ENCODE peak calls at places on chromosomes 6 and 20, in four cellular contexts. One of them, this sample, is unnamed. For H3K9me3 and H3K36me3, the result is how much of the 10 kb centered on the place peaks cover.

GRCh38 chr20:33539129-33539528 is 49.2 kb downstream of the CBFA2T2 start:
- DNase-seq in prostate gland: peak
- DNase-seq in spleen: no peak
- DNase-seq in suprapubic skin: no peak
- DNase-seq in this sample: no peak

GRCh38 chr20:17634666-17635319 is 47.2 kb downstream of the RRBP1 start:
- DNase-seq in suprapubic skin: no peak
- DNase-seq in prostate gland: no peak
- DNase-seq in spleen: no peak
- DNase-seq in this sample: no peak

GRCh38 chr20:20624914-20625313 is 87.5 kb downstream of the RALGAPA2 start:
- DNase-seq in prostate gland: no peak
- DNase-seq in suprapubic skin: no peak
- DNase-seq in spleen: no peak
- DNase-seq in this sample: no peak

GRCh38 chr6:12832341-12832740 is 115.8 kb downstream of the PHACTR1 start:
- DNase-seq in spleen: no peak
- DNase-seq in prostate gland: no peak
- DNase-seq in suprapubic skin: no peak
- DNase-seq in this sample: no peak

GRCh38 chr6:41177287-41177686 is 14.4 kb upstream of the TREM2 start:
- DNase-seq in spleen: no peak
- DNase-seq in prostate gland: no peak
- DNase-seq in suprapubic skin: no peak
- DNase-seq in this sample: no peak

GRCh38 chr6:12138377-12138776 is 126.3 kb downstream of the HIVEP1 start:
- DNase-seq in suprapubic skin: no peak
- DNase-seq in spleen: no peak
- DNase-seq in prostate gland: no peak
- DNase-seq in this sample: no peak

GRCh38 chr6:37314803-37315515 is 38.8 kb upstream of the RNF8 start:
- DNase-seq in prostate gland: no peak
- DNase-seq in suprapubic skin: no peak
- DNase-seq in spleen: no peak
- DNase-seq in this sample: no peak

GRCh38 chr6:160137989-160138835 is 16.6 kb downstream of the SLC22A1 start:
- DNase-seq in prostate gland: peak
- DNase-seq in spleen: no peak
- DNase-seq in suprapubic skin: no peak
- DNase-seq in this sample: peak

GRCh38 chr6:98924647-98925046 is 23.1 kb downstream of the FBXL4 start:
- DNase-seq in suprapubic skin: no peak
- DNase-seq in prostate gland: no peak
- DNase-seq in spleen: no peak
- DNase-seq in this sample: no peak

GRCh38 chr20:19540401-19540800 is 217.7 kb upstream of the RIN2 start:
- DNase-seq in prostate gland: no peak
- DNase-seq in spleen: no peak
- DNase-seq in suprapubic skin: no peak
- DNase-seq in this sample: no peak

GRCh38 chr20:63168861-63169260 is 47.1 kb downstream of the YTHDF1 start:
- DNase-seq in prostate gland: no peak
- DNase-seq in spleen: no peak
- DNase-seq in suprapubic skin: no peak
- DNase-seq in this sample: no peak

GRCh38 chr6:87251225-87251624 is 71.2 kb upstream of the SMIM8 start:
- DNase-seq in suprapubic skin: no peak
- DNase-seq in spleen: no peak
- DNase-seq in prostate gland: no peak
- DNase-seq in this sample: no peak

GRCh38 chr6:148423601-148424270 is 81.1 kb downstream of the SASH1 start:
- DNase-seq in suprapubic skin: no peak
- DNase-seq in spleen: no peak
- DNase-seq in prostate gland: peak
- DNase-seq in this sample: no peak

GRCh38 chr20:37392441-37393195 is 46.7 kb downstream of the SRC start:
- DNase-seq in prostate gland: no peak
- DNase-seq in suprapubic skin: no peak
- DNase-seq in spleen: peak
- DNase-seq in this sample: no peak

GRCh38 chr6:119241124-119241491 is 108.5 kb downstream of the MAN1A1 start:
- DNase-seq in prostate gland: no peak
- DNase-seq in spleen: no peak
- DNase-seq in suprapubic skin: no peak
- DNase-seq in this sample: peak

GRCh38 chr6:100664274-100665040 is 199.7 kb upstream of the SIM1 start:
- DNase-seq in spleen: no peak
- DNase-seq in suprapubic skin: no peak
- DNase-seq in prostate gland: no peak
- DNase-seq in this sample: no peak

GRCh38 chr20:36872857-36873256 is 3.1 kb upstream of the TLDC2 start:
- DNase-seq in prostate gland: no peak
- DNase-seq in spleen: no peak
- DNase-seq in suprapubic skin: no peak
- DNase-seq in this sample: no peak

GRCh38 chr20:63357921-63358905 is 2.9 kb downstream of the CHRNA4 start:
- DNase-seq in suprapubic skin: no peak
- DNase-seq in prostate gland: peak
- DNase-seq in spleen: no peak
- DNase-seq in this sample: no peak

GRCh38 chr6:32973144-32973854 is 4.9 kb downstream of the BRD2 start:
- DNase-seq in prostate gland: peak
- DNase-seq in spleen: no peak
- DNase-seq in suprapubic skin: no peak
- DNase-seq in this sample: peak

GRCh38 chr20:59747671-59748515 is 143.6 kb downstream of the PHACTR3 start:
- DNase-seq in spleen: peak
- DNase-seq in suprapubic skin: no peak
- DNase-seq in prostate gland: no peak
- DNase-seq in this sample: no peak

GRCh38 chr6:156919819-156920379 is 142.7 kb downstream of the ARID1B start:
- DNase-seq in suprapubic skin: no peak
- DNase-seq in prostate gland: no peak
- DNase-seq in spleen: no peak
- DNase-seq in this sample: no peak

GRCh38 chr20:17835941-17836861 is 132.4 kb downstream of the SNX5 start:
- DNase-seq in prostate gland: no peak
- DNase-seq in spleen: no peak
- DNase-seq in suprapubic skin: peak
- DNase-seq in this sample: peak

GRCh38 chr20:23024701-23025100 is 10.4 kb upstream of the SSTR4 start:
- DNase-seq in suprapubic skin: no peak
- DNase-seq in spleen: no peak
- DNase-seq in prostate gland: no peak
- DNase-seq in this sample: no peak

GRCh38 chr6:44224154-44224977 is 971 bp downstream of the SLC29A1 start:
- DNase-seq in suprapubic skin: no peak
- DNase-seq in prostate gland: no peak
- DNase-seq in spleen: peak
- DNase-seq in this sample: peak

GRCh38 chr6:13702809-13703302 is 8.8 kb downstream of the RANBP9 start:
- DNase-seq in prostate gland: no peak
- DNase-seq in suprapubic skin: no peak
- DNase-seq in spleen: no peak
- DNase-seq in this sample: no peak

GRCh38 chr20:49751397-49751735 is 37.7 kb upstream of the B4GALT5 start:
- DNase-seq in spleen: no peak
- DNase-seq in prostate gland: no peak
- DNase-seq in suprapubic skin: no peak
- DNase-seq in this sample: peak

GRCh38 chr20:12152996-12153395 is 235.3 kb downstream of the BTBD3 start:
- DNase-seq in spleen: no peak
- DNase-seq in suprapubic skin: no peak
- DNase-seq in prostate gland: no peak
- DNase-seq in this sample: no peak
- H3K9me3 ChIP-seq in spleen: under half
- H3K9me3 ChIP-seq in suprapubic skin: under half
- H3K9me3 ChIP-seq in prostate gland: under half
- H3K9me3 ChIP-seq in this sample: under half

DNA sequence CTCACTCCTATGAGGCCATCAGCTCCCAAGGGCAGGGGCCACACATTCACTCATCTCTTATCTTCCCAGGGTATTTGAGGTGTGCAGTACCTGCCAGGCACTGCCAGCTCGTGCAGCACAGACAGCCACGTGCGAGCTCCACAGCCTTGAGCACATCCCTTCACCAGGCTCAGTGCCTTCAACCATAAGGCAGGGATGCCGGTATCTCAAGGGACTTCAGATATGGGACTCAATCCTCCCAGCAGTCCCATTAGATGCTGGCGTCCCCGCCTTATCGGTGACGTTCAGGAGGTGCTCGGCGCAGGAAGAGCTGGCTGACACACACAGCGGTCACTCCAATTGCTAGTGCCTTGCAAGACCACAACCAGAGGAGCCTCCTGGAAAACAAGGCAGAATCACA is 47.0 kb downstream of the EZR start:
- DNase-seq in spleen: no peak
- DNase-seq in prostate gland: no peak
- DNase-seq in suprapubic skin: no peak
- DNase-seq in this sample: peak
- H3K36me3 ChIP-seq in spleen: under half
- H3K36me3 ChIP-seq in prostate gland: half or more
- H3K36me3 ChIP-seq in suprapubic skin: half or more
- H3K36me3 ChIP-seq in this sample: half or more

GRCh38 chr6:39228992-39229767 is at the start of gene KCNK5:
- DNase-seq in prostate gland: peak
- DNase-seq in spleen: peak
- DNase-seq in suprapubic skin: peak
- DNase-seq in this sample: peak
- TF ChIP-seq POLR2AphosphoS5 in prostate gland: peak
- TF ChIP-seq POLR2AphosphoS5 in spleen: peak
- TF ChIP-seq POLR2AphosphoS5 in suprapubic skin: no peak
- TF ChIP-seq POLR2AphosphoS5 in this sample: peak

DNA sequence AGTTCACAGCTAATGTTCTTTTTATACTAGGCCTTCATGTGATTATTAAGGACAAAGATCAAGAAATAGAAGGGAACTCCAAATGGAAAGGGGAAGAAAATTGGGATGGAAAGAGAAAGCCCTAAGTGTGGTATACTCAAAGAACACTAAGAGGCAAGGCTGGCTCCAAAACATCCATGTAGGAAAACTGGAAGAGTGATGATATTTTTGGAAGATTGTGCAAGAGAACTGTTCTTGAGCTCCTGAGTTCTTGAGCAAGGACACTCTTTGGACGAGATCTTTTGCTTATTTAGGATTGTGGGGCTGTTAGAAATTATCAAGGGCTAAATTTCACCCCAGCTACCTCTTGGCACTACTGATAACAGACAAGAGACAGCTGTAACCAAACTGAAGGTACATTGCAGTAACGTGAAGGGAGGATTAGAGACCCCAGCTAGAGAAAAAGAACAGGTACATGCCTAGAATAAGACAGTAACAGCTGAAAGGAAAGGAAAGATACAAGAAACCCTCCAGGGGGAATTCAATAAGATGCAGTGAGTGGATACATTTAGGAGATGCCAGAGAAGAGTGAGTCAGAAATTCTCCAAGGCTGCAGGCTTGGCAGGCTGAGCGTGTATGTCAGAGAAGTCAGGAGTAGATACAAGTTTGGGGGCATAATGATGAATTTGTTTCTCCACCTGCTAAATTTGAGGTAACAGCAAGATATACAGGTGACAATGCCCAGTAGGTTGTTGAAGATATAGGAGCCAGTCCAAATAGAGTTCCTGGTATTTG is 69.7 kb downstream of the CBLN4 start:
- DNase-seq in suprapubic skin: no peak
- DNase-seq in spleen: no peak
- DNase-seq in prostate gland: no peak
- DNase-seq in this sample: no peak
- H3K9me3 ChIP-seq in suprapubic skin: under half
- H3K9me3 ChIP-seq in spleen: under half
- H3K9me3 ChIP-seq in prostate gland: under half
- H3K9me3 ChIP-seq in this sample: under half

GRCh38 chr6:127277878-127278843 is 11.5 kb downstream of the RNF146 start:
- DNase-seq in spleen: no peak
- DNase-seq in suprapubic skin: no peak
- DNase-seq in prostate gland: no peak
- DNase-seq in this sample: no peak

GRCh38 chr6:127279815-127280214 is 13.2 kb downstream of the RNF146 start:
- DNase-seq in spleen: no peak
- DNase-seq in suprapubic skin: no peak
- DNase-seq in prostate gland: no peak
- DNase-seq in this sample: no peak

GRCh38 chr6:127276336-127276735 is 9.7 kb downstream of the RNF146 start:
- DNase-seq in prostate gland: no peak
- DNase-seq in spleen: no peak
- DNase-seq in suprapubic skin: no peak
- DNase-seq in this sample: no peak

GRCh38 chr6:127282184-127282583 is 15.5 kb downstream of the RNF146 start:
- DNase-seq in spleen: no peak
- DNase-seq in suprapubic skin: no peak
- DNase-seq in prostate gland: no peak
- DNase-seq in this sample: no peak
- H3K36me3 ChIP-seq in spleen: under half
- H3K36me3 ChIP-seq in suprapubic skin: under half
- H3K36me3 ChIP-seq in prostate gland: under half
- H3K36me3 ChIP-seq in this sample: under half

GRCh38 chr6:57074383-57074782 is 15.6 kb upstream of the ZNF451 start:
- DNase-seq in prostate gland: no peak
- DNase-seq in spleen: no peak
- DNase-seq in suprapubic skin: no peak
- DNase-seq in this sample: no peak

GRCh38 chr6:57069920-57070331 is 20.1 kb upstream of the ZNF451 start:
- DNase-seq in spleen: no peak
- DNase-seq in suprapubic skin: no peak
- DNase-seq in prostate gland: no peak
- DNase-seq in this sample: no peak

GRCh38 chr6:57072108-57072507 is 17.9 kb upstream of the ZNF451 start:
- DNase-seq in suprapubic skin: no peak
- DNase-seq in prostate gland: no peak
- DNase-seq in spleen: no peak
- DNase-seq in this sample: no peak

GRCh38 chr6:57078808-57079207 is 11.2 kb upstream of the ZNF451 start:
- DNase-seq in prostate gland: no peak
- DNase-seq in spleen: no peak
- DNase-seq in suprapubic skin: no peak
- DNase-seq in this sample: no peak

DNA sequence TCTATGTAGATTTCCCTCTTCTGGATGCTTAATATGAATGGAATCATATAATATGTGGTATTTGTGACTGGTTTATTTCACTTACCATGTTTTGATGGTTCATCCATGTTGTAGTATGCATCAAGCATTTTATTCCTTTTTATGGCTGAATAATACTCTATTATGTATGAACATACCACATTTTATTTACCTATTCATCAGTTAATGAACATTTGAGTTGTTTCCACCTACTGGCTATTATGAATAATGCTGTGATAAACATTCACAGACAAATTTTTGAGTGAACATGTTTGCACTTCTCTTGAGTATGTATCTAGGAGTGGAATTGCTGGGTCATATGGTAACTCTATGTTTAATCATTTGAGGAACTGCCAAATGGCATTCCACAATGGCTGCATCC is 14.9 kb upstream of the ZNF451 start:
- DNase-seq in prostate gland: no peak
- DNase-seq in suprapubic skin: no peak
- DNase-seq in spleen: no peak
- DNase-seq in this sample: no peak
- TF ChIP-seq POLR2AphosphoS5 in prostate gland: no peak
- TF ChIP-seq POLR2AphosphoS5 in suprapubic skin: no peak
- TF ChIP-seq POLR2AphosphoS5 in spleen: no peak
- TF ChIP-seq POLR2AphosphoS5 in this sample: no peak